ENCODE peak calls at places on chromosome 6, in seven cellular contexts. One of them, this sample, is unnamed.

GRCh38 chr6:31947070-31947675 is 1.3 kb downstream of the CFB start:
- DNase-seq in M059J: no peak
- DNase-seq in T follicular helper cell: no peak
- DNase-seq in DND-41: no peak
- DNase-seq in GM23248: no peak
- DNase-seq in sigmoid colon: no peak
- DNase-seq in cardiac muscle cell: no peak
- DNase-seq in this sample: no peak

GRCh38 chr6:102501615-102502014 is 1108.1 kb downstream of the GRIK2 start:
- DNase-seq in M059J: no peak
- DNase-seq in T follicular helper cell: no peak
- DNase-seq in sigmoid colon: no peak
- DNase-seq in cardiac muscle cell: no peak
- DNase-seq in DND-41: no peak
- DNase-seq in GM23248: no peak
- DNase-seq in this sample: no peak

GRCh38 chr6:138094260-138094659 is 13.0 kb downstream of the PERP start:
- DNase-seq in cardiac muscle cell: no peak
- DNase-seq in GM23248: no peak
- DNase-seq in T follicular helper cell: no peak
- DNase-seq in M059J: no peak
- DNase-seq in sigmoid colon: no peak
- DNase-seq in DND-41: no peak
- DNase-seq in this sample: no peak

GRCh38 chr6:35733633-35734032 is 3.2 kb upstream of the ARMC12 start:
- DNase-seq in DND-41: no peak
- DNase-seq in sigmoid colon: no peak
- DNase-seq in M059J: no peak
- DNase-seq in T follicular helper cell: no peak
- DNase-seq in GM23248: no peak
- DNase-seq in cardiac muscle cell: no peak
- DNase-seq in this sample: no peak

GRCh38 chr6:13467216-13467600 is 20.2 kb downstream of the GFOD1 start:
- DNase-seq in T follicular helper cell: no peak
- DNase-seq in sigmoid colon: no peak
- DNase-seq in M059J: no peak
- DNase-seq in cardiac muscle cell: no peak
- DNase-seq in DND-41: no peak
- DNase-seq in GM23248: no peak
- DNase-seq in this sample: no peak

GRCh38 chr6:161481786-161482516 is 208.1 kb upstream of the AGPAT4 start:
- DNase-seq in sigmoid colon: no peak
- DNase-seq in GM23248: no peak
- DNase-seq in M059J: peak; percentile 56
- DNase-seq in T follicular helper cell: no peak
- DNase-seq in DND-41: no peak
- DNase-seq in cardiac muscle cell: no peak
- DNase-seq in this sample: no peak

GRCh38 chr6:170404036-170404435 is 97.5 kb downstream of the FAM120B start:
- DNase-seq in DND-41: no peak
- DNase-seq in cardiac muscle cell: peak; percentile 29
- DNase-seq in T follicular helper cell: no peak
- DNase-seq in M059J: no peak
- DNase-seq in GM23248: peak; percentile 28
- DNase-seq in sigmoid colon: no peak
- DNase-seq in this sample: no peak

GRCh38 chr6:6314601-6315000 is 5.9 kb downstream of the F13A1 start:
- DNase-seq in M059J: no peak
- DNase-seq in GM23248: no peak
- DNase-seq in T follicular helper cell: no peak
- DNase-seq in DND-41: no peak
- DNase-seq in sigmoid colon: no peak
- DNase-seq in cardiac muscle cell: no peak
- DNase-seq in this sample: no peak